ENCODE peak calls at places on chromosomes 1 and 21, in five cellular contexts. E is COLO829, T is kidney tubule cell, M is psoas muscle, X is T-cell. D is an unnamed sample.

GRCh38 chr1:18452550-18452949 is 28.2 kb upstream of the KLHDC7A start:
- DNase-seq in M (no peak), T (peak), E (peak), X (no peak), D (no peak)

GRCh38 chr1:42971848-42972291 is 13.2 kb upstream of the SLC2A1 start:
- DNase-seq in X (no peak), M (no peak), E (no peak), T (peak), D (no peak)

GRCh38 chr1:44243782-44244495 is 30.7 kb downstream of the DMAP1 start:
- DNase-seq in T (no peak), X (no peak), E (no peak), M (no peak), D (no peak)

GRCh38 chr1:82604524-82604923 is 803.8 kb downstream of the ADGRL2 start:
- DNase-seq in X (no peak), T (no peak), E (no peak), M (no peak), D (no peak)

GRCh38 chr1:30492451-30492850 is 230.9 kb downstream of the MATN1 start:
- DNase-seq in T (no peak), E (no peak), X (no peak), M (no peak), D (no peak)

GRCh38 chr1:153119491-153119971 is 6.2 kb upstream of the SPRR2F start:
- DNase-seq in M (no peak), T (no peak), X (no peak), E (no peak), D (no peak)

GRCh38 chr1:227869281-227869842 is 53.9 kb downstream of the PRSS38 start:
- DNase-seq in E (no peak), T (no peak), M (no peak), X (no peak), D (no peak)

GRCh38 chr1:19028110-19028509 is 71.6 kb upstream of the IFFO2 start:
- DNase-seq in M (no peak), E (no peak), X (no peak), T (peak), D (no peak)

GRCh38 chr21:46509760-46510159 is 51.1 kb downstream of the DIP2A start:
- DNase-seq in E (no peak), X (no peak), T (peak), M (no peak), D (no peak)

GRCh38 chr1:117095237-117095636 is 26.3 kb downstream of the TRIM45 start:
- DNase-seq in X (no peak), E (no peak), T (no peak), M (no peak), D (no peak)

GRCh38 chr1:167776151-167776550 is 54.4 kb downstream of the MPZL1 start:
- DNase-seq in X (no peak), E (peak), M (no peak), T (no peak), D (no peak)

GRCh38 chr1:191624044-191624443 is 534.2 kb upstream of the RGS18 start:
- DNase-seq in X (no peak), T (no peak), M (no peak), E (no peak), D (no peak)

GRCh38 chr1:64150266-64150665 is 53.2 kb upstream of the UBE2U start:
- DNase-seq in X (no peak), T (no peak), M (no peak), E (no peak), D (no peak)

GRCh38 chr1:25590096-25590824 is 26.3 kb upstream of the MAN1C1 start:
- DNase-seq in T (no peak), E (no peak), X (no peak), M (peak), D (peak)

GRCh38 chr1:241485554-241485992 is 34.0 kb downstream of the FH start:
- DNase-seq in E (peak), M (no peak), T (peak), X (no peak), D (no peak)

GRCh38 chr1:38142606-38143005 is 96.0 kb upstream of the POU3F1 start:
- DNase-seq in T (no peak), X (no peak), M (no peak), E (no peak), D (no peak)

GRCh38 chr1:177247777-177248176 is 77.0 kb downstream of the BRINP2 start:
- DNase-seq in T (no peak), M (no peak), E (no peak), X (no peak), D (no peak)

GRCh38 chr1:41169066-41169798 is 72.9 kb downstream of the SCMH1 start:
- DNase-seq in M (no peak), T (no peak), E (no peak), X (no peak), D (no peak)

GRCh38 chr21:18951291-18952038 is 547.9 kb upstream of the TMPRSS15 start:
- DNase-seq in E (peak), X (no peak), M (no peak), T (peak), D (no peak)

GRCh38 chr1:156638189-156638588 is 3.7 kb upstream of the BCAN start:
- DNase-seq in T (no peak), E (no peak), X (no peak), M (no peak), D (no peak)

GRCh38 chr1:197463142-197463541 is 195.1 kb downstream of the CRB1 start:
- DNase-seq in T (no peak), M (no peak), E (no peak), X (no peak), D (no peak)

GRCh38 chr21:42151148-42152074 is 67.5 kb upstream of the ABCG1 start:
- DNase-seq in X (no peak), E (no peak), T (no peak), M (no peak), D (no peak)

GRCh38 chr1:56137829-56138505 is 441.4 kb downstream of the PLPP3 start:
- DNase-seq in X (no peak), M (no peak), E (no peak), T (no peak), D (no peak)

GRCh38 chr1:1614204-1614953 is 921 bp upstream of the MIB2 start:
- DNase-seq in T (peak), E (peak), M (peak), X (peak), D (no peak)

GRCh38 chr1:232978091-232978634 is 27.8 kb downstream of the NTPCR start:
- DNase-seq in T (no peak), X (no peak), M (no peak), E (no peak), D (no peak)

GRCh38 chr1:155893389-155894142 is 17.6 kb downstream of the RIT1 start:
- DNase-seq in M (no peak), T (peak), X (peak), E (peak), D (no peak)

D was measured in left ventricle myocardium inferior.